ENCODE peak calls at places on chromosomes 7 and 10, in six cellular contexts. Q, G, L, E, Z and J are unnamed samples.

GRCh38 chr10:24214762-24215161 is 5.8 kb downstream of the KIAA1217 start:
- DNase-seq in Q (no peak), G (peak; percentile 78), L (no peak), E (peak; percentile 43), Z (no peak), J (no peak)

GRCh38 chr7:148336411-148336810 is 254.2 kb upstream of the C7orf33 start:
- DNase-seq in Q (no peak), G (no peak), L (no peak), E (no peak), Z (no peak), J (no peak)

GRCh38 chr7:1693419-1693990 is 23.4 kb downstream of the ELFN1 start:
- DNase-seq in Q (no peak), G (no peak), L (no peak), E (peak; percentile 24), Z (peak; percentile 72), J (no peak)

GRCh38 chr7:7862393-7862792 is 106.2 kb upstream of the GLCCI1 start:
- DNase-seq in Q (no peak), G (no peak), L (no peak), E (no peak), Z (no peak), J (no peak)

GRCh38 chr10:69360485-69361302 is 56.0 kb downstream of the TACR2 start:
- DNase-seq in Q (no peak), G (peak; percentile 80), L (no peak), E (peak; percentile 84), Z (peak; percentile 92), J (no peak)

GRCh38 chr10:72694476-72695369 is 2.8 kb downstream of the MCU start:
- DNase-seq in Q (peak; percentile 26), G (no peak), L (no peak), E (no peak), Z (no peak), J (no peak)

GRCh38 chr10:26697163-26697921 is at the start of gene PDSS1:
- DNase-seq in Q (peak; percentile 85), G (peak; percentile 75), L (peak; percentile 62), E (peak; percentile 77), Z (peak; percentile 91), J (peak; percentile 42)

GRCh38 chr7:18778594-18778993 is 283.0 kb downstream of the HDAC9 start:
- DNase-seq in Q (no peak), G (no peak), L (no peak), E (no peak), Z (no peak), J (no peak)

GRCh38 chr10:129530486-129531065 is 63.5 kb downstream of the MGMT start:
- DNase-seq in Q (no peak), G (no peak), L (no peak), E (no peak), Z (peak; percentile 39), J (no peak)

GRCh38 chr10:116660860-116661259 is 40.1 kb downstream of the PNLIPRP2 start:
- DNase-seq in Q (no peak), G (no peak), L (no peak), E (no peak), Z (no peak), J (no peak)